ENCODE peak calls at places on chromosomes 13 and 19, in five cellular contexts. One of them, this sample, is unnamed. For H3K36me3, the result is how much of the 10 kb centered on the place peaks cover.

GRCh38 chr13:81639984-81640582 is 1299.2 kb upstream of the SPRY2 start:
- DNase-seq in tibial nerve: no peak
- DNase-seq in stomach: no peak
- DNase-seq in cardiac muscle cell: no peak
- DNase-seq in psoas muscle: no peak
- DNase-seq in this sample: no peak

GRCh38 chr19:15549581-15549980 is 41.3 kb downstream of the CYP4F22 start:
- DNase-seq in psoas muscle: no peak
- DNase-seq in tibial nerve: no peak
- DNase-seq in stomach: no peak
- DNase-seq in cardiac muscle cell: no peak
- DNase-seq in this sample: no peak

GRCh38 chr19:44640518-44640917 is 3.2 kb upstream of the PVR start:
- DNase-seq in stomach: no peak
- DNase-seq in cardiac muscle cell: no peak
- DNase-seq in psoas muscle: no peak
- DNase-seq in tibial nerve: no peak
- DNase-seq in this sample: no peak

GRCh38 chr19:40623403-40624239 is 22.5 kb downstream of the LTBP4 start:
- DNase-seq in tibial nerve: no peak
- DNase-seq in cardiac muscle cell: peak
- DNase-seq in stomach: no peak
- DNase-seq in psoas muscle: no peak
- DNase-seq in this sample: no peak

GRCh38 chr19:6060600-6061391 is 49.5 kb downstream of the RFX2 start:
- DNase-seq in stomach: no peak
- DNase-seq in psoas muscle: peak
- DNase-seq in tibial nerve: no peak
- DNase-seq in cardiac muscle cell: no peak
- DNase-seq in this sample: peak

GRCh38 chr13:36069881-36070366 is 61.3 kb downstream of the DCLK1 start:
- DNase-seq in stomach: no peak
- DNase-seq in tibial nerve: peak
- DNase-seq in cardiac muscle cell: no peak
- DNase-seq in psoas muscle: no peak
- DNase-seq in this sample: no peak

GRCh38 chr19:14674764-14675163 is at the start of gene ADGRE3:
- DNase-seq in cardiac muscle cell: no peak
- DNase-seq in tibial nerve: no peak
- DNase-seq in stomach: no peak
- DNase-seq in psoas muscle: no peak
- DNase-seq in this sample: no peak

GRCh38 chr19:18419699-18420460 is 682 bp downstream of the SSBP4 start:
- DNase-seq in stomach: no peak
- DNase-seq in tibial nerve: no peak
- DNase-seq in cardiac muscle cell: no peak
- DNase-seq in psoas muscle: peak
- DNase-seq in this sample: peak

GRCh38 chr19:14795078-14795721 is 16.8 kb upstream of the ADGRE2 start:
- DNase-seq in tibial nerve: no peak
- DNase-seq in stomach: no peak
- DNase-seq in psoas muscle: no peak
- DNase-seq in cardiac muscle cell: no peak
- DNase-seq in this sample: no peak

GRCh38 chr13:35857769-35858168 is 273.4 kb downstream of the DCLK1 start:
- DNase-seq in stomach: no peak
- DNase-seq in psoas muscle: no peak
- DNase-seq in tibial nerve: no peak
- DNase-seq in cardiac muscle cell: peak
- DNase-seq in this sample: no peak

GRCh38 chr19:39518458-39518857 is 3.5 kb downstream of the SELENOV start:
- DNase-seq in stomach: no peak
- DNase-seq in tibial nerve: no peak
- DNase-seq in psoas muscle: no peak
- DNase-seq in cardiac muscle cell: no peak
- DNase-seq in this sample: no peak

GRCh38 chr13:32211788-32212187 is 103.4 kb downstream of the ZAR1L start:
- DNase-seq in psoas muscle: no peak
- DNase-seq in tibial nerve: no peak
- DNase-seq in cardiac muscle cell: peak
- DNase-seq in stomach: no peak
- DNase-seq in this sample: no peak

GRCh38 chr13:111211789-111212516 is 96.8 kb downstream of the ARHGEF7 start:
- DNase-seq in psoas muscle: no peak
- DNase-seq in cardiac muscle cell: peak
- DNase-seq in tibial nerve: no peak
- DNase-seq in stomach: no peak
- DNase-seq in this sample: no peak

GRCh38 chr13:46332772-46333171 is 54.3 kb downstream of the RUBCNL start:
- DNase-seq in stomach: no peak
- DNase-seq in tibial nerve: no peak
- DNase-seq in cardiac muscle cell: no peak
- DNase-seq in psoas muscle: no peak
- DNase-seq in this sample: no peak

GRCh38 chr13:46855166-46855565 is 41.7 kb downstream of the HTR2A start:
- DNase-seq in stomach: no peak
- DNase-seq in psoas muscle: no peak
- DNase-seq in cardiac muscle cell: no peak
- DNase-seq in tibial nerve: no peak
- DNase-seq in this sample: no peak

GRCh38 chr13:50078512-50079277 is 63.5 kb downstream of the KCNRG start:
- DNase-seq in psoas muscle: no peak
- DNase-seq in stomach: no peak
- DNase-seq in cardiac muscle cell: no peak
- DNase-seq in tibial nerve: no peak
- DNase-seq in this sample: no peak

GRCh38 chr13:101408154-101408553 is 8.2 kb downstream of the NALCN start:
- DNase-seq in stomach: no peak
- DNase-seq in psoas muscle: no peak
- DNase-seq in cardiac muscle cell: no peak
- DNase-seq in tibial nerve: no peak
- DNase-seq in this sample: no peak

GRCh38 chr13:21925720-21926119 is 254.8 kb downstream of the FGF9 start:
- DNase-seq in cardiac muscle cell: no peak
- DNase-seq in stomach: no peak
- DNase-seq in psoas muscle: no peak
- DNase-seq in tibial nerve: no peak
- DNase-seq in this sample: no peak

GRCh38 chr13:42164557-42165125 is 107.3 kb upstream of the AKAP11 start:
- DNase-seq in tibial nerve: no peak
- DNase-seq in psoas muscle: no peak
- DNase-seq in stomach: no peak
- DNase-seq in cardiac muscle cell: no peak
- DNase-seq in this sample: no peak

GRCh38 chr19:39247701-39248664 is 673 bp downstream of the IFNL4 start:
- DNase-seq in tibial nerve: no peak
- DNase-seq in stomach: no peak
- DNase-seq in cardiac muscle cell: peak
- DNase-seq in psoas muscle: no peak
- DNase-seq in this sample: no peak

GRCh38 chr19:47013041-47013517 is 6.6 kb upstream of the NPAS1 start:
- DNase-seq in cardiac muscle cell: peak
- DNase-seq in psoas muscle: peak
- DNase-seq in stomach: peak
- DNase-seq in tibial nerve: peak
- DNase-seq in this sample: peak

GRCh38 chr19:15431396-15432017 is 12.7 kb upstream of the AKAP8L start:
- DNase-seq in stomach: no peak
- DNase-seq in cardiac muscle cell: no peak
- DNase-seq in tibial nerve: no peak
- DNase-seq in psoas muscle: no peak
- DNase-seq in this sample: no peak

GRCh38 chr19:5627395-5627904 is 4.6 kb downstream of the SAFB start:
- DNase-seq in cardiac muscle cell: no peak
- DNase-seq in tibial nerve: peak
- DNase-seq in stomach: peak
- DNase-seq in psoas muscle: peak
- DNase-seq in this sample: no peak

GRCh38 chr13:20090349-20090748 is 70.5 kb downstream of the GJA3 start:
- DNase-seq in psoas muscle: no peak
- DNase-seq in cardiac muscle cell: no peak
- DNase-seq in stomach: no peak
- DNase-seq in tibial nerve: no peak
- DNase-seq in this sample: no peak

GRCh38 chr19:18771328-18772242 is 19.5 kb downstream of the COMP start:
- DNase-seq in tibial nerve: no peak
- DNase-seq in stomach: no peak
- DNase-seq in cardiac muscle cell: peak
- DNase-seq in psoas muscle: no peak
- DNase-seq in this sample: no peak

GRCh38 chr19:41886761-41887710 is 4.1 kb downstream of the ARHGEF1 start:
- DNase-seq in tibial nerve: no peak
- DNase-seq in cardiac muscle cell: no peak
- DNase-seq in psoas muscle: no peak
- DNase-seq in stomach: no peak
- DNase-seq in this sample: peak

GRCh38 chr19:22545751-22546150 is 88.4 kb upstream of the ZNF492 start:
- DNase-seq in cardiac muscle cell: no peak
- DNase-seq in tibial nerve: peak
- DNase-seq in psoas muscle: no peak
- DNase-seq in stomach: no peak
- DNase-seq in this sample: no peak

GRCh38 chr13:96473463-96474157 is 383.7 kb downstream of the HS6ST3 start:
- DNase-seq in stomach: no peak
- DNase-seq in cardiac muscle cell: peak
- DNase-seq in tibial nerve: no peak
- DNase-seq in psoas muscle: no peak
- DNase-seq in this sample: no peak

GRCh38 chr19:46480409-46480808 is 9.0 kb upstream of the PNMA8A start:
- DNase-seq in tibial nerve: no peak
- DNase-seq in cardiac muscle cell: peak
- DNase-seq in stomach: no peak
- DNase-seq in psoas muscle: no peak
- DNase-seq in this sample: no peak

GRCh38 chr19:17893766-17894165 is 22.0 kb downstream of the SLC5A5 start:
- DNase-seq in tibial nerve: no peak
- DNase-seq in cardiac muscle cell: no peak
- DNase-seq in stomach: no peak
- DNase-seq in psoas muscle: no peak
- DNase-seq in this sample: no peak

GRCh38 chr13:40992678-40993077 is 26.4 kb downstream of the ELF1 start:
- DNase-seq in psoas muscle: no peak
- DNase-seq in tibial nerve: no peak
- DNase-seq in cardiac muscle cell: no peak
- DNase-seq in stomach: no peak
- DNase-seq in this sample: no peak
- H3K27ac ChIP-seq in psoas muscle: no peak
- H3K27ac ChIP-seq in tibial nerve: no peak
- H3K27ac ChIP-seq in cardiac muscle cell: peak
- H3K27ac ChIP-seq in stomach: peak
- H3K27ac ChIP-seq in this sample: no peak

GRCh38 chr19:49009828-49010227 is 7.1 kb downstream of the LHB start:
- DNase-seq in stomach: no peak
- DNase-seq in psoas muscle: no peak
- DNase-seq in tibial nerve: no peak
- DNase-seq in cardiac muscle cell: no peak
- DNase-seq in this sample: no peak
- H3K36me3 ChIP-seq in stomach: under half
- H3K36me3 ChIP-seq in psoas muscle: half or more
- H3K36me3 ChIP-seq in tibial nerve: under half
- H3K36me3 ChIP-seq in cardiac muscle cell: under half
- H3K36me3 ChIP-seq in this sample: under half

GRCh38 chr19:3573858-3574637 is 1.3 kb downstream of the HMG20B start:
- DNase-seq in cardiac muscle cell: peak
- DNase-seq in tibial nerve: peak
- DNase-seq in stomach: peak
- DNase-seq in psoas muscle: peak
- DNase-seq in this sample: peak
- H3K27ac ChIP-seq in cardiac muscle cell: no peak
- H3K27ac ChIP-seq in tibial nerve: peak
- H3K27ac ChIP-seq in stomach: peak
- H3K27ac ChIP-seq in psoas muscle: no peak
- H3K27ac ChIP-seq in this sample: no peak

GRCh38 chr19:1049106-1049505 is 9.2 kb downstream of the ABCA7 start:
- DNase-seq in cardiac muscle cell: no peak
- DNase-seq in psoas muscle: no peak
- DNase-seq in tibial nerve: no peak
- DNase-seq in stomach: no peak
- DNase-seq in this sample: no peak
- H3K36me3 ChIP-seq in cardiac muscle cell: under half
- H3K36me3 ChIP-seq in psoas muscle: under half
- H3K36me3 ChIP-seq in tibial nerve: under half
- H3K36me3 ChIP-seq in stomach: under half
- H3K36me3 ChIP-seq in this sample: under half

This sample was measured in CD8-positive, alpha-beta T cell.